ENCODE peak calls at places on chromosome 16, in nine cellular contexts. M is GM12891, A is heart left ventricle, X is IMR-90, H is K562, W is HepG2, U is ovary, F is A549, I is body of pancreas. S is an unnamed sample.

GRCh38 chr16:88951989-88952388 is 25.0 kb downstream of the CBFA2T3 start:
- DNase-seq in M (no peak), A (no peak), X (no peak), H (no peak), W (no peak), U (no peak), F (no peak), I (no peak), S (no peak)

GRCh38 chr16:11250091-11250785 is 5.8 kb downstream of the SOCS1 start:
- DNase-seq in M (no peak), A (no peak), X (peak), H (no peak), W (no peak), U (no peak), F (no peak), I (no peak), S (no peak)

GRCh38 chr16:4613636-4614570 is 785 bp downstream of the UBALD1 start:
- DNase-seq in M (peak), A (no peak), X (peak), H (peak), W (peak), U (peak), F (no peak), I (peak), S (peak)

GRCh38 chr16:14658063-14658462 is 25.3 kb downstream of the BFAR start:
- DNase-seq in M (peak), A (no peak), X (no peak), H (no peak), W (no peak), U (no peak), F (no peak), I (no peak), S (peak)

GRCh38 chr16:3591991-3592390 is 14.8 kb upstream of the NLRC3 start:
- DNase-seq in M (no peak), A (no peak), X (no peak), H (no peak), W (no peak), U (no peak), F (no peak), I (no peak), S (no peak)

GRCh38 chr16:79610771-79611170 is 10.2 kb upstream of the MAF start:
- DNase-seq in M (no peak), A (no peak), X (no peak), H (no peak), W (no peak), U (no peak), F (no peak), I (no peak), S (no peak)

GRCh38 chr16:46733319-46733830 is 14.8 kb downstream of the MYLK3 start:
- DNase-seq in M (no peak), A (no peak), X (no peak), H (no peak), W (no peak), U (no peak), F (no peak), I (no peak), S (no peak)

GRCh38 chr16:22322741-22323140 is 25.5 kb downstream of the POLR3E start:
- DNase-seq in M (no peak), A (no peak), X (no peak), H (no peak), W (no peak), U (no peak), F (no peak), I (no peak), S (no peak)

GRCh38 chr16:9225527-9226316 is 134.3 kb downstream of the HAPSTR1 start:
- DNase-seq in M (no peak), A (no peak), X (no peak), H (peak), W (peak), U (no peak), F (no peak), I (no peak), S (no peak)

GRCh38 chr16:17026600-17027242 is 444.0 kb downstream of the XYLT1 start:
- DNase-seq in M (peak), A (no peak), X (no peak), H (no peak), W (no peak), U (no peak), F (no peak), I (no peak), S (no peak)

GRCh38 chr16:5615868-5616642 is 518.5 kb upstream of the EEF2KMT start:
- DNase-seq in M (peak), A (peak), X (no peak), H (peak), W (peak), U (no peak), F (peak), I (peak), S (peak)

DNA sequence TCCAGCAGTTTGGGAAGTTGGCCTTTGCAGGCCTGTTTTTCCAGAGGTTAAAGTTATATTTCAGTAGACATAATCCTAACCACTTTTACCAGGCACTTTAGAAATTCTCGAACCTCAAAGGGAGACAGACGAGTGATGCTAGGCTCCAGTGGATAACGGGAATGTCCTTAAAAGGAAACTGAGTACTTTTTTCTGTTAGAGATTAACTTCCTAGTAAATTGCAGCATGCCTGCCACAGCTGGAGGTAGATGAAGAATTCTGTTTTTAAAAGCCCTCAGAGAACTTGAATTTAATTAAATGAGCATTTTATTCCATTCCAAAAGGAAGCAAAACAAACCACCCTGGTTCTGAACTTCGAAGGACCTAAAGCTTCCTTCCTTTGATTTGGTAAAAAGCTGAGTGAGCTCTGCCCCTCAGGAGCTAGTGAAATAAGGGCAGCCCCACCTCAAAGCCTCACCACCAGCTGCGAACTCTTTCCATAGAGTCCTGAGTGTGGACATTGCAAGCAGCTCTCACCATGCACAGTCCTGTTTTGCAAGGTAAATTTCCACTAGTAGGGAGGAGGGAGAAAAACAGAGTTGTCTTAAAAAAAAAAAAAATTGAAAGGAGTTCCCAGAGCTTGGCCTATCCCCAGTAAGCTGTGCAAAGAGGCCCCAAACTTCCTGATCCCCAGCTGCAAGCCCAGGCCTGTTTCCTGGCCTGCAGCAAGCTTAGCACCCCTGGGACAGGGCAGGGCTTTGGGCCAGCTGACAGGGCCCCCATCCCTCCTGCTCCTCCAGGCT is 11.3 kb downstream of the CHD9NB start:
- DNase-seq in M (no peak), A (peak), X (peak), H (no peak), W (peak), U (peak), F (no peak), I (peak), S (no peak)
- TF ChIP-seq POLR2A in M (no peak), A (no peak), X (no peak), H (no peak), W (no peak), U (no peak), F (no peak), I (no peak), S (no peak)

DNA sequence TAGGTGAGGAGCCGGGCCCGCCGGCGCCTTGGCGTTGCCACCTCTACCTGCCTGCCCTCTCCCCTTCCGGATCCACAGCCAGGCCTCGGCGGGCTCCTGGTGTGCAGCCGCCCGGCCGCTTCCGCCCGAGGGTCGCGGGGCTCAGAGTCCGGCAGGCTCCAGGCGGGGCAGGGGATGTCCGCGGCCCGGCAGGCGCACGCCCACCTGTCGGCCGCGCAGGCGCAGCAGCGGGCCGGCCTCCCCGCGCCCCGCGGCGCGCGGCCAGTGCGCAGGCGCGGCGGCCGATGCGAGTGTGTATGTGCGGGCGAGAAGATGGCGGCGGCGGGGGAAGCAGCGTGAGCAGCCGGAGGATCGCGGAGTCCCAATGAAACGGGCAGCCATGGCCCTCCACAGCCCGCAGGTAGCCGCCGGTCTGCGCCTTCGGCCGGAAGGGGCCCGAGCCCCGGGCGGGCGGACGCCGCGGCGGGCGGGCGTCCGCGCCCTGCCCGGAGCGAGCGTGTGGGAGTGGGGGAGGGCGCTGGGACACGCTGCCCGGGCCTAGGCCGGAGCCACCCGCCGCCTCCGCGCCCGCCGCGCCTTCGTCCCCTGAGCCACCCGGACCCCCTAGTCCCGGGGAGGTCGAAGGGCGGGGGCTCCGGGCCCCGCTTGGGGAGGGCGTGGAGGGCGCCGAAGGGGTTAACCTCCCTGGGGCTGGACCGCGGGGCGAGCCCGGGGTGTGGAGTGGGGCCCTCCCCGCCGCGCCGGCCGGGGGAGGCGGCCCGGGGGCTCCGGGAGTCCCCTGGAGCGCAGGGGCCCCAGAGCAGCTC is at the start of gene USP10:
- DNase-seq in M (peak), A (peak), X (peak), H (peak), W (peak), U (peak), F (peak), I (peak), S (peak)
- TF ChIP-seq POLR2A in M (peak), A (peak), X (peak), H (peak), W (peak), U (peak), F (peak), I (no peak), S (peak)

DNA sequence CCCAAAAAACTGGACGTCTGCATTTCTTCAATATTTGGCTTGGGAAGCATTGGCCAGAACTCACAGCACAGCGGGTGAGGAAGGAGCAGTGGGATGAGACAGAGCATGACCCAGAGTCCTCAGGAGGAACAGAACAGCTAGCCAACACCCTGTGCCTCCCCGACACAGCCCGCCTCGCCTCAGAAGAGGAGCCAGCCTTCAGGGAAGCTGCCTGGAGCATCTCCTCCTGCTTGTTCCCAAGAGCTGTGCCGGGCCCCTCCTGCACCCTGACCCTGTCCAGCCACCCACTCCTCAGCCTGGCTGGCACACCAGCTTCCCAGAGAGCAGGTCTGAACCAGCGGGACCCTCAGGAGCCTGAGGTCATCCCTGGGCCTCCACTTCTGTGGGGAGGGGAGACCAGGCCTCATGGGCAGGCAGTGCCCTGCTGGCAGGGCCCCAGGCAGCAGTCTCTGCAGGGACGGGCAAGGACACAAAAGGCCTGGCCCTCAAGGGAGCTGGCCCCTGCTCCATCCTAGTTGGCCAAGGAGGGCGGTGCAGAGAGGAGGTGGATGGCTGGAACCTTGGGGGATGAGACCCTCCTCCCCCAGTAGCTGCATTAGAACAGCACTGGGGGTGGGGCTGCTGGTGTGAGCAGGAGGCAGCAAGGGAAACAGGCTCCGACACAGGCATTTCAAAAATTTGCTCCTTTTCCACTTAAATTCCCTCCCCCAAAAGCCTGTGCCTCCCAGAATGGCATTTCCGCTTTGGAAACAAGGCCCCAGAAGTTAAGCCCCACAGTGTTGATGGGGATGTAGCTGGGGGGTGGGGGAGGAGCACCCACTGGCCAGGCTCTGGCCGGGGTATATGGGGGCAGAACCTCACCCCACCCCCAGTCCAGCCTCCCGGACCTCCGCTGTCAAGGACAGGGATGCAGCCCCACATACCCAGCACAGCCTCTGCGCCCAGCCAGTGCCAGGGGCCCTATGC is 1.8 kb upstream of the BCAR1 start:
- DNase-seq in M (no peak), A (peak), X (peak), H (no peak), W (no peak), U (peak), F (no peak), I (no peak), S (no peak)
- TF ChIP-seq POLR2A in M (no peak), A (no peak), X (no peak), H (no peak), W (no peak), U (no peak), F (no peak), I (no peak), S (no peak)

GRCh38 chr16:77788196-77789084 is at the start of gene VAT1L:
- DNase-seq in M (peak), A (no peak), X (peak), H (no peak), W (no peak), U (no peak), F (peak), I (no peak), S (peak)
- TF ChIP-seq POLR2A in M (no peak), A (no peak), X (no peak), H (no peak), W (no peak), U (no peak), F (no peak), I (no peak), S (no peak)

DNA sequence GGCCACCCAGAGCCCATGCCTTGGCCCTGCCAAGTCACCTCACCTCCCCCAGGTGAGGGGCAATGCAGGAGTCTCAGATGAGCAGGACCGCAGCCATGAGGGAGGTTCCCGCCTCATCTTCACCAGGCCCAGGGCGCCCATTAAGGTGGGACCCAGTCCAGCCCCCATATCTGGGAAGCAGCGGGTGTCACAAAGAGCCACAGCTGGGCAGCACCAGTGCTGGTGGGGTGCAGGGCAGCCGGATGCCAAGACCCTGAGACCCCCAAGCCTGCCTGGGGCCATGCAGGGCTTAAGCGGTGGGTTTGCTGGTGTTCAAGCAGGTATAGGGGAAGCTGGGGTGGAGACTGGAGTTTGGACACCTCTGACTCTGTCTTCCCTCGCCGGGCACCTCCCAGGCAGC is 237.8 kb upstream of the GSE1 start:
- DNase-seq in M (no peak), A (no peak), X (no peak), H (no peak), W (no peak), U (no peak), F (no peak), I (no peak), S (no peak)
- TF ChIP-seq POLR2A in M (no peak), A (no peak), X (no peak), H (no peak), W (no peak), U (no peak), F (no peak), I (no peak), S (no peak)

DNA sequence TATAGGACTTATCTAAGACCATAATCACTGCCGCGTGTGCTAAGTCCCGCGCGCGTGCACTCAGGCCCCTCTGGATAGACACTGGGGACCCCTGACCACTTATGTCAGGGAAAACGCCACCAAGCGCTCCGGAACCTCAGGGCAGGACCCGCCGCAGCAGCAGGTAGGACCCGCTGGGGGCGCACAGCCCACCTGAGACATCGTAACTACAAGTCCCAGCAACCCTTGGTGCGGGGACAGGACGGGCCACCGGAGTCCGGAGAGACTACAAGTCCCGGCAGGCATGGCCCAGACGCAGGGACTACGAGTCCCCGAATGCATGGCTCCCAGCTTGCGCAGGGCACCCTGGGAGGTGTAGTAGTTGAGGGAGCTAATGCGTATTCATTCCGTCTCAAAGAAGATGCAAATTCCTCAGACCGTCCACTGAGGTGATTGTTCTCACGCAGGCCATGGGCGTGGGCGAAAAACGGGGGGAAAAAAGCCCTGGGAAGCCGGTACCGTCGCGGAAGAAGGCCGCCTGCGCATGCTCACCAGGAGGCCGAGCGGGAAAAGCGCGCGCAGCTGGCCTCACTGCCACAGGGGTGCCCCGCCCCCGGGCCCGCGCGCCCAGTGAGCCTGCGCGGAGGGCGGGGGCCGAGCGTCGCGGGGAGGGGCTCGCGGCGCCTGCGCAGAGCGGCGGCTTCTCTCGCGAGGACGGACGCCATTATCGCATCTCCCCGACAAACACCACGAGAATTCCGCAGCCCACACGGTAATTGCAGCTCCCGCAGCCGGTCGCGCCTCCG is at the start of gene BANP:
- DNase-seq in M (peak), A (peak), X (peak), H (peak), W (peak), U (peak), F (peak), I (peak), S (peak)
- TF ChIP-seq POLR2A in M (peak), A (peak), X (no peak), H (peak), W (peak), U (peak), F (peak), I (no peak), S (no peak)

GRCh38 chr16:24540575-24541240 is 1.3 kb downstream of the RBBP6 start:
- DNase-seq in M (no peak), A (no peak), X (peak), H (no peak), W (no peak), U (no peak), F (no peak), I (no peak), S (no peak)

GRCh38 chr16:24537474-24538337 is 1.7 kb upstream of the RBBP6 start:
- DNase-seq in M (no peak), A (no peak), X (no peak), H (peak), W (peak), U (no peak), F (peak), I (no peak), S (no peak)

GRCh38 chr16:24538756-24539294 is 541 bp upstream of the RBBP6 start:
- DNase-seq in M (no peak), A (no peak), X (no peak), H (no peak), W (peak), U (no peak), F (peak), I (no peak), S (no peak)

GRCh38 chr16:24539850-24540484 is 601 bp downstream of the RBBP6 start:
- DNase-seq in M (peak), A (peak), X (peak), H (no peak), W (no peak), U (peak), F (no peak), I (peak), S (peak)

DNA sequence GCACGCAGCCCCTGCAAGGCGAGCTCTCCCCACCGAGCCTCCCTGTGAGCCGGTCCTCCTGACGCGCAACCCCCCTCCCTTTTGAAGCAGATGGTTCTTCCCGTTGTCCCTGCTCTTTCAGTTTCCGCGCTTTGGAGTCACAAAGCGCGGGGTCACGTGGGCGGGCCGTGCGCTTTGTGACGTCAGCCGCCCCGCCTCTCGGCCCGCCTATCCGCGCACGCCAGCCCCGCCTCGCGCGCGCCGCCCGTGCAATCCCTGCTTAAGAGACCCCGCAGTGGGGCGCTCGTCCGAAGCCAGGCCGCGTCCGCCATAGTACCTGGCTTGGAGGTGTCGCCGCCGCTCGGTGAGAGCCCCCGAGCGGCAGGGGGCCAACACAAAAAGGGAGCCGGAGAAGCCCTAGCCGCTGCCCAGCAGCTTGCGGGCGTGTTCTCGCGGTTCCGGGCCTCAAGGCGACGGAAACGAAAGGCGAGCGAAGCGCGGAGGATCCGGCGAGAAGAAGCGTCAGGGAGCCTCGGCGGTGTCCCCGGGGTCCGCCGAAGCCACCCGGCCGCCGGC is at the start of gene RBBP6:
- DNase-seq in M (peak), A (peak), X (peak), H (peak), W (peak), U (peak), F (peak), I (peak), S (peak)
- TF ChIP-seq POLR2A in M (peak), A (peak), X (peak), H (peak), W (peak), U (peak), F (peak), I (peak), S (peak)

GRCh38 chr16:2152695-2153506 is 2.7 kb upstream of the TRAF7 start:
- DNase-seq in M (no peak), A (no peak), X (no peak), H (peak), W (peak), U (no peak), F (no peak), I (peak), S (no peak)
- TF ChIP-seq POLR2A in M (peak), A (no peak), X (peak), H (peak), W (peak), U (no peak), F (peak), I (peak), S (peak)

S was measured in GM12892.